ENCODE peak calls at places on chromosomes 1 and 21, in five cellular contexts. P, A, Y, H and X are unnamed samples.
A peak's percentile ranks its signal among the peaks of the same experiment; 100 is the strongest.

GRCh38 chr1:235093685-235094592 is 34.7 kb downstream of the TOMM20 start:
- DNase-seq in P (peak; percentile 66), A (peak; percentile 72), Y (peak; percentile 73), H (peak; percentile 75), X (peak; percentile 87)

GRCh38 chr1:22711591-22712501 is 1.2 kb downstream of the EPHB2 start:
- DNase-seq in P (no peak), A (peak; percentile 27), Y (peak; percentile 24), H (no peak), X (no peak)

GRCh38 chr1:1013922-1014617 is 773 bp downstream of the ISG15 start:
- DNase-seq in P (peak; percentile 45), A (peak; percentile 53), Y (no peak), H (no peak), X (no peak)

GRCh38 chr1:12617511-12617900 is 504 bp downstream of the DHRS3 start:
- DNase-seq in P (no peak), A (no peak), Y (peak; percentile 51), H (no peak), X (peak; percentile 64)

GRCh38 chr1:109781807-109782206 is 18.1 kb upstream of the EPS8L3 start:
- DNase-seq in P (no peak), A (no peak), Y (no peak), H (no peak), X (no peak)

GRCh38 chr1:157004286-157004685 is 41.3 kb downstream of the ARHGEF11 start:
- DNase-seq in P (no peak), A (no peak), Y (no peak), H (no peak), X (no peak)

GRCh38 chr1:47189844-47190562 is at the start of gene PDZK1IP1:
- DNase-seq in P (peak; percentile 79), A (peak; percentile 85), Y (peak; percentile 23), H (no peak), X (no peak)

GRCh38 chr1:112389689-112390088 is 6.3 kb upstream of the CTTNBP2NL start:
- DNase-seq in P (no peak), A (peak; percentile 14), Y (no peak), H (no peak), X (no peak)

GRCh38 chr1:32895325-32896215 is 5.6 kb downstream of the TMEM54 start:
- DNase-seq in P (no peak), A (no peak), Y (no peak), H (no peak), X (no peak)

GRCh38 chr1:157504646-157505045 is 47.7 kb downstream of the FCRL5 start:
- DNase-seq in P (no peak), A (no peak), Y (no peak), H (no peak), X (no peak)

GRCh38 chr1:167489581-167490340 is 28.6 kb downstream of the CD247 start:
- DNase-seq in P (no peak), A (no peak), Y (no peak), H (no peak), X (no peak)

GRCh38 chr1:8889925-8890785 is 11.7 kb upstream of the ENO1 start:
- DNase-seq in P (peak; percentile 93), A (peak; percentile 98), Y (peak; percentile 93), H (no peak), X (no peak)

GRCh38 chr1:53545663-53546408 is 86.6 kb downstream of the DMRTB1 start:
- DNase-seq in P (peak; percentile 21), A (no peak), Y (no peak), H (peak; percentile 4), X (no peak)

GRCh38 chr1:33758698-33759097 is 105.2 kb upstream of the HMGB4 start:
- DNase-seq in P (peak; percentile 73), A (peak; percentile 22), Y (peak; percentile 4), H (no peak), X (no peak)

GRCh38 chr1:31562707-31563360 is 13.5 kb upstream of the TINAGL1 start:
- DNase-seq in P (no peak), A (peak; percentile 19), Y (no peak), H (no peak), X (no peak)

GRCh38 chr1:151131832-151132675 is 14.4 kb downstream of the SEMA6C start:
- DNase-seq in P (peak; percentile 35), A (peak; percentile 17), Y (peak; percentile 27), H (no peak), X (peak; percentile 30)

GRCh38 chr21:39593522-39593921 is 19.2 kb upstream of the B3GALT5 start:
- DNase-seq in P (no peak), A (no peak), Y (no peak), H (no peak), X (no peak)

GRCh38 chr1:47174621-47175020 is 15.2 kb downstream of the PDZK1IP1 start:
- DNase-seq in P (no peak), A (no peak), Y (no peak), H (no peak), X (no peak)

GRCh38 chr1:210663730-210664573 is 335.2 kb downstream of the HHAT start:
- DNase-seq in P (no peak), A (no peak), Y (no peak), H (no peak), X (no peak)

GRCh38 chr1:248828845-248829244 is 3.1 kb upstream of the SH3BP5L start:
- DNase-seq in P (no peak), A (peak; percentile 90), Y (no peak), H (no peak), X (no peak)

GRCh38 chr1:245572709-245573108 is 417.9 kb downstream of the KIF26B start:
- DNase-seq in P (no peak), A (no peak), Y (no peak), H (no peak), X (no peak)

GRCh38 chr1:99465176-99465900 is 180.6 kb upstream of the PALMD start:
- DNase-seq in P (no peak), A (peak; percentile 47), Y (no peak), H (no peak), X (no peak)

GRCh38 chr1:20663969-20664715 is 3.0 kb upstream of the DDOST start:
- DNase-seq in P (no peak), A (no peak), Y (no peak), H (no peak), X (no peak)

GRCh38 chr1:43083375-43083774 is 88.7 kb downstream of the EBNA1BP2 start:
- DNase-seq in P (no peak), A (no peak), Y (no peak), H (no peak), X (no peak)

GRCh38 chr1:28668956-28669719 is 554 bp downstream of the GMEB1 start:
- DNase-seq in P (peak; percentile 65), A (peak; percentile 79), Y (peak; percentile 46), H (peak; percentile 67), X (peak; percentile 92)

GRCh38 chr1:198113302-198113701 is 43.5 kb upstream of the NEK7 start:
- DNase-seq in P (no peak), A (peak; percentile 94), Y (no peak), H (no peak), X (no peak)

DNA sequence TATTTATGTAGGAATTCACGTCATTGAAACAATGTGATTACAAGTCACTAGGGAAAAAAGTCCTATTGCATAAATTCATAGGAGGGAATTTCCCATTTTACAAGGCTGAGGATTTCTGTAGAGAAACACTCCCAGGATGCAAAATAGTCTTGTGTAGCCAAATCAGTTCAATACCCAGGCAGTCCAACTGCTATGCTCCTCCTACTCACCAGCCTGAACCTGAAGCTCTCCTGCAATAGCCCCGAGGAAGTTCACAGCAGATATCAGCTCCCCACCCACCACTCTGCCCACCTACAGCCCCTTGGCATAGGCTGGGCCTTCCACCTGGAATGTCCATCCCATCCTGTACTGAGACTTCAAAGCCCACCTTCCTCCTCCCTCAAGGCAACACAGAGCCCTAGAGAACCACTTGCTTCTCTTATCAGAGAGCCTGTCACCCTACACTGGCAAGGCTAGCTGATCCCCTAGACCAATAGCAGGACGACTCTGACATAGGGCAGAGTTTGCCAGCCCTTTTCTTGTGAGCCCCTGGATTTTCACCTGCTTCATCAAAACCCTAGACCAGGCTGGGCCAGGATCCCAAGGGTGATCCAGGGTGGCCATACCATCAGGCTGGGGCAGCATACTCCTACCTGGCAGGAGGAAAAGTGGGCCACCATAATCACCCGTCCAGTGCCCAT is 1.5 kb downstream of the LSS start:
- DNase-seq in P (no peak), A (peak; percentile 79), Y (no peak), H (peak; percentile 15), X (peak; percentile 47)
- TF ChIP-seq CTCF in P (no peak), A (no peak), Y (no peak), H (no peak), X (no peak)

GRCh38 chr1:44785027-44785376 is 3.0 kb downstream of the BEST4 start:
- DNase-seq in P (peak; percentile 21), A (no peak), Y (no peak), H (no peak), X (no peak)

GRCh38 chr1:44783697-44784093 is 4.3 kb downstream of the BEST4 start:
- DNase-seq in P (no peak), A (no peak), Y (peak; percentile 28), H (no peak), X (no peak)

GRCh38 chr1:44786138-44786840 is 1.7 kb downstream of the BEST4 start:
- DNase-seq in P (peak; percentile 70), A (peak; percentile 61), Y (peak; percentile 81), H (peak; percentile 81), X (peak; percentile 83)

GRCh38 chr1:44785501-44786137 is 2.4 kb downstream of the BEST4 start:
- DNase-seq in P (no peak), A (no peak), Y (no peak), H (no peak), X (no peak)

GRCh38 chr1:44784094-44785026 is 3.6 kb downstream of the BEST4 start:
- DNase-seq in P (peak; percentile 28), A (no peak), Y (peak; percentile 38), H (peak; percentile 50), X (peak; percentile 67)
- TF ChIP-seq CTCF in P (no peak), A (no peak), Y (no peak), H (no peak), X (no peak)

GRCh38 chr1:3306583-3307285 is 147.7 kb upstream of the ARHGEF16 start:
- DNase-seq in P (no peak), A (peak; percentile 61), Y (no peak), H (no peak), X (no peak)

GRCh38 chr1:3308053-3308452 is 146.4 kb upstream of the ARHGEF16 start:
- DNase-seq in P (peak; percentile 42), A (no peak), Y (no peak), H (no peak), X (no peak)

GRCh38 chr1:3305156-3305555 is 149.3 kb upstream of the ARHGEF16 start:
- DNase-seq in P (no peak), A (no peak), Y (no peak), H (no peak), X (no peak)

GRCh38 chr1:3304692-3305091 is 149.8 kb upstream of the ARHGEF16 start:
- DNase-seq in P (no peak), A (no peak), Y (no peak), H (no peak), X (no peak)

GRCh38 chr1:3307359-3307758 is 147.1 kb upstream of the ARHGEF16 start:
- DNase-seq in P (no peak), A (no peak), Y (peak; percentile 69), H (no peak), X (no peak)
- TF ChIP-seq CTCF in P (no peak), A (no peak), Y (no peak), H (no peak), X (no peak)

DNA sequence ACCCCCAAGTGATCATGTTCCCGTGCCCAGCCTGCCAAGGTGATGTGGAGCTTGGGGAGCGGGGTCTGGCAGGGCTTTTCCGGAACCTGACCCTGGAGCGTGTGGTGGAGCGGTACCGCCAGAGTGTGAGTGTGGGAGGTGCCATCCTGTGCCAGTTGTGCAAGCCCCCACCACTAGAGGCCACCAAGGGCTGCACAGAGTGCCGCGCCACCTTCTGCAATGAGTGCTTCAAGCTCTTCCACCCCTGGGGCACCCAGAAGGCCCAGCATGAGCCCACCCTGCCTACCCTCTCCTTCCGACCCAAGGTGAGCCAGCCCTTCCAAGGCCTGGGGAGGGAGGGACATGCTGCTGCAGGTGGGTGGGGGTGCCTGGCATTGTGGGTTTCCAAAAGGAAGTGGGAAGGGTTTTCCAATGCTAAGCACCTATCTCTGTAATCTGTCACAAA is 2.3 kb downstream of the TRIM46 start:
- DNase-seq in P (no peak), A (no peak), Y (no peak), H (no peak), X (no peak)
- TF ChIP-seq CTCF in P (no peak), A (no peak), Y (no peak), H (no peak), X (no peak)